ENCODE peak calls at places on chromosomes 6 and 20, in seven cellular contexts. One of them, this sample, is unnamed.

GRCh38 chr20:10832146-10832545 is 158.3 kb upstream of the JAG1 start:
- DNase-seq in GM12878: no peak
- DNase-seq in HCT116: no peak
- DNase-seq in K562: no peak
- DNase-seq in SK-N-SH: no peak
- DNase-seq in H1: no peak
- DNase-seq in HepG2: no peak
- DNase-seq in this sample: no peak

GRCh38 chr6:29626948-29627761 is 5.8 kb downstream of the GABBR1 start:
- DNase-seq in GM12878: no peak
- DNase-seq in HCT116: no peak
- DNase-seq in K562: peak
- DNase-seq in SK-N-SH: peak
- DNase-seq in H1: no peak
- DNase-seq in HepG2: no peak
- DNase-seq in this sample: no peak

GRCh38 chr6:44269921-44270525 is at the start of gene TMEM151B:
- DNase-seq in GM12878: no peak
- DNase-seq in HCT116: no peak
- DNase-seq in K562: no peak
- DNase-seq in SK-N-SH: peak
- DNase-seq in H1: peak
- DNase-seq in HepG2: no peak
- DNase-seq in this sample: no peak

GRCh38 chr6:142395768-142396231 is 94.0 kb downstream of the ADGRG6 start:
- DNase-seq in GM12878: peak
- DNase-seq in HCT116: no peak
- DNase-seq in K562: no peak
- DNase-seq in SK-N-SH: no peak
- DNase-seq in H1: no peak
- DNase-seq in HepG2: no peak
- DNase-seq in this sample: no peak

GRCh38 chr6:17354700-17355403 is 38.5 kb upstream of the CAP2 start:
- DNase-seq in GM12878: peak
- DNase-seq in HCT116: peak
- DNase-seq in K562: no peak
- DNase-seq in SK-N-SH: no peak
- DNase-seq in H1: no peak
- DNase-seq in HepG2: peak
- DNase-seq in this sample: no peak

GRCh38 chr20:46814366-46815232 is 80.0 kb upstream of the EYA2 start:
- DNase-seq in GM12878: no peak
- DNase-seq in HCT116: peak
- DNase-seq in K562: no peak
- DNase-seq in SK-N-SH: no peak
- DNase-seq in H1: no peak
- DNase-seq in HepG2: peak
- DNase-seq in this sample: no peak

GRCh38 chr6:3612341-3613041 is 139.0 kb downstream of the PXDC1 start:
- DNase-seq in GM12878: no peak
- DNase-seq in HCT116: peak
- DNase-seq in K562: no peak
- DNase-seq in SK-N-SH: no peak
- DNase-seq in H1: peak
- DNase-seq in HepG2: peak
- DNase-seq in this sample: peak

GRCh38 chr6:52995913-52996685 is 1.0 kb upstream of the GSTA4 start:
- DNase-seq in GM12878: peak
- DNase-seq in HCT116: peak
- DNase-seq in K562: peak
- DNase-seq in SK-N-SH: peak
- DNase-seq in H1: peak
- DNase-seq in HepG2: peak
- DNase-seq in this sample: no peak

GRCh38 chr6:33193619-33194018 is 1.4 kb upstream of the COL11A2 start:
- DNase-seq in GM12878: no peak
- DNase-seq in HCT116: no peak
- DNase-seq in K562: no peak
- DNase-seq in SK-N-SH: peak
- DNase-seq in H1: no peak
- DNase-seq in HepG2: no peak
- DNase-seq in this sample: no peak

GRCh38 chr6:110329729-110330436 is 28.3 kb downstream of the METTL24 start:
- DNase-seq in GM12878: no peak
- DNase-seq in HCT116: no peak
- DNase-seq in K562: no peak
- DNase-seq in SK-N-SH: no peak
- DNase-seq in H1: no peak
- DNase-seq in HepG2: peak
- DNase-seq in this sample: peak

GRCh38 chr20:3483784-3484183 is 13.0 kb downstream of the ATRN start:
- DNase-seq in GM12878: no peak
- DNase-seq in HCT116: no peak
- DNase-seq in K562: no peak
- DNase-seq in SK-N-SH: no peak
- DNase-seq in H1: no peak
- DNase-seq in HepG2: no peak
- DNase-seq in this sample: no peak

GRCh38 chr6:149176971-149177667 is 140.4 kb upstream of the TAB2 start:
- DNase-seq in GM12878: no peak
- DNase-seq in HCT116: no peak
- DNase-seq in K562: no peak
- DNase-seq in SK-N-SH: no peak
- DNase-seq in H1: no peak
- DNase-seq in HepG2: peak
- DNase-seq in this sample: no peak

DNA sequence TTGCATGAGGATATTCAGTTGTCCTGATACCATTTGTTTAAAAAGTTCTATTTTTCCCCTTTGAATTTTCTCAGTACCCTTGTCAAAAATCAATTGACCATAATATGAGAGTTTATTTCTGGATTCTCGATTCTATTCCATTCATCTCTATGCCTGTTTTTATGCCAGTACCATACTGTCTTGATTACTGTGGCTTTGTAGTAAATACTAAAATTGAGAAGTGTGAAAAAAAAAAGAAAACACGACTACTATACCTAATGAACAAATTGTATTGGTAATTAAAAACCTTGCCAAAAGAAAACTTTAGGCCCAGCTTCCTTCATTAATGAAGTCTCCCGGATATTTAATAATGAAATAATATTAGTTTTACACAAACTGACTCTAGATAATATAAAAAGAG is 185.7 kb downstream of the TBC1D7 start:
- DNase-seq in GM12878: no peak
- DNase-seq in HCT116: no peak
- DNase-seq in K562: no peak
- DNase-seq in SK-N-SH: no peak
- DNase-seq in H1: no peak
- DNase-seq in HepG2: no peak
- DNase-seq in this sample: no peak
- TF ChIP-seq JUND in GM12878: no peak
- TF ChIP-seq JUND in HCT116: no peak
- TF ChIP-seq JUND in K562: no peak
- TF ChIP-seq JUND in SK-N-SH: no peak
- TF ChIP-seq JUND in H1: no peak
- TF ChIP-seq JUND in HepG2: no peak
- TF ChIP-seq JUND in this sample: no peak

GRCh38 chr6:168347053-168347452 is 27.5 kb upstream of the DACT2 start:
- DNase-seq in GM12878: no peak
- DNase-seq in HCT116: no peak
- DNase-seq in K562: no peak
- DNase-seq in SK-N-SH: no peak
- DNase-seq in H1: no peak
- DNase-seq in HepG2: no peak
- DNase-seq in this sample: no peak
- TF ChIP-seq JUND in GM12878: no peak
- TF ChIP-seq JUND in HCT116: no peak
- TF ChIP-seq JUND in K562: no peak
- TF ChIP-seq JUND in SK-N-SH: no peak
- TF ChIP-seq JUND in H1: no peak
- TF ChIP-seq JUND in HepG2: no peak
- TF ChIP-seq JUND in this sample: no peak

GRCh38 chr20:16004108-16004854 is 569.0 kb downstream of the KIF16B start:
- DNase-seq in GM12878: no peak
- DNase-seq in HCT116: no peak
- DNase-seq in K562: peak
- DNase-seq in SK-N-SH: no peak
- DNase-seq in H1: no peak
- DNase-seq in HepG2: no peak
- DNase-seq in this sample: no peak
- TF ChIP-seq JUND in GM12878: no peak
- TF ChIP-seq JUND in HCT116: no peak
- TF ChIP-seq JUND in K562: no peak
- TF ChIP-seq JUND in SK-N-SH: no peak
- TF ChIP-seq JUND in H1: no peak
- TF ChIP-seq JUND in HepG2: no peak
- TF ChIP-seq JUND in this sample: no peak

DNA sequence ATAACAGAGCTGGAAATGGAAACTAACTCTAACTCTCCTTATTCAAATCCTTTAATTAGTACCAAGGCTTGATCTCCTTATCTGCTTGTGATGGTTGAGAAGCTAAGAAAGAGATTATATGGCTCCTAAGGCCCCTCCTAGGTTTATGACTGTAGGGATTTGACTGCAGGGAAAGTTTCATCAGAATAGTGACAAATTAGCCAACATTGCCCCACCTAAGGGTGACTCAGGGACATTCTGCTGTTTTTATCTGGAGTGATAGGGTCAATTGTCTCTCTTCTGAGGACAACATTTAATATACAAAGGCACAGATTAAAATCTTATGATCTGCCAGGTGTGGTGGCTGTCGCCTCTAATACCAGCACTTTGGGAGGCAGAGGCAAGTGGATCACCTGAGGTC is 138.1 kb upstream of the MARCKS start:
- DNase-seq in GM12878: no peak
- DNase-seq in HCT116: peak
- DNase-seq in K562: no peak
- DNase-seq in SK-N-SH: no peak
- DNase-seq in H1: no peak
- DNase-seq in HepG2: no peak
- DNase-seq in this sample: no peak
- TF ChIP-seq JUND in GM12878: no peak
- TF ChIP-seq JUND in HCT116: peak
- TF ChIP-seq JUND in K562: no peak
- TF ChIP-seq JUND in SK-N-SH: no peak
- TF ChIP-seq JUND in H1: no peak
- TF ChIP-seq JUND in HepG2: no peak
- TF ChIP-seq JUND in this sample: no peak

GRCh38 chr6:6277418-6277817 is 43.0 kb downstream of the F13A1 start:
- DNase-seq in GM12878: no peak
- DNase-seq in HCT116: no peak
- DNase-seq in K562: no peak
- DNase-seq in SK-N-SH: no peak
- DNase-seq in H1: no peak
- DNase-seq in HepG2: no peak
- DNase-seq in this sample: no peak
- TF ChIP-seq JUND in GM12878: no peak
- TF ChIP-seq JUND in HCT116: no peak
- TF ChIP-seq JUND in K562: no peak
- TF ChIP-seq JUND in SK-N-SH: no peak
- TF ChIP-seq JUND in H1: no peak
- TF ChIP-seq JUND in HepG2: no peak
- TF ChIP-seq JUND in this sample: no peak

GRCh38 chr6:1316482-1317220 is 4.8 kb downstream of the FOXQ1 start:
- DNase-seq in GM12878: peak
- DNase-seq in HCT116: no peak
- DNase-seq in K562: no peak
- DNase-seq in SK-N-SH: peak
- DNase-seq in H1: peak
- DNase-seq in HepG2: peak
- DNase-seq in this sample: peak
- TF ChIP-seq JUND in GM12878: no peak
- TF ChIP-seq JUND in HCT116: no peak
- TF ChIP-seq JUND in K562: no peak
- TF ChIP-seq JUND in SK-N-SH: no peak
- TF ChIP-seq JUND in H1: no peak
- TF ChIP-seq JUND in HepG2: no peak
- TF ChIP-seq JUND in this sample: no peak

GRCh38 chr6:108844632-108845031 is 3.6 kb upstream of the ARMC2 start:
- DNase-seq in GM12878: no peak
- DNase-seq in HCT116: no peak
- DNase-seq in K562: no peak
- DNase-seq in SK-N-SH: no peak
- DNase-seq in H1: no peak
- DNase-seq in HepG2: no peak
- DNase-seq in this sample: no peak

GRCh38 chr6:108840919-108841318 is 7.3 kb upstream of the ARMC2 start:
- DNase-seq in GM12878: no peak
- DNase-seq in HCT116: no peak
- DNase-seq in K562: no peak
- DNase-seq in SK-N-SH: no peak
- DNase-seq in H1: no peak
- DNase-seq in HepG2: no peak
- DNase-seq in this sample: no peak

GRCh38 chr6:108846628-108847027 is 1.6 kb upstream of the ARMC2 start:
- DNase-seq in GM12878: no peak
- DNase-seq in HCT116: no peak
- DNase-seq in K562: no peak
- DNase-seq in SK-N-SH: no peak
- DNase-seq in H1: no peak
- DNase-seq in HepG2: no peak
- DNase-seq in this sample: no peak

GRCh38 chr6:108841377-108841855 is 6.8 kb upstream of the ARMC2 start:
- DNase-seq in GM12878: no peak
- DNase-seq in HCT116: no peak
- DNase-seq in K562: no peak
- DNase-seq in SK-N-SH: no peak
- DNase-seq in H1: no peak
- DNase-seq in HepG2: no peak
- DNase-seq in this sample: no peak

GRCh38 chr6:108844135-108844534 is 4.1 kb upstream of the ARMC2 start:
- DNase-seq in GM12878: no peak
- DNase-seq in HCT116: no peak
- DNase-seq in K562: no peak
- DNase-seq in SK-N-SH: no peak
- DNase-seq in H1: no peak
- DNase-seq in HepG2: no peak
- DNase-seq in this sample: no peak
- TF ChIP-seq JUND in GM12878: no peak
- TF ChIP-seq JUND in HCT116: no peak
- TF ChIP-seq JUND in K562: no peak
- TF ChIP-seq JUND in SK-N-SH: no peak
- TF ChIP-seq JUND in H1: no peak
- TF ChIP-seq JUND in HepG2: no peak
- TF ChIP-seq JUND in this sample: no peak

This sample was measured in T47D.